ENCODE peak calls at places on chromosome 14, in six cellular contexts. R is activated naive CD8-positive, alpha-beta T cell treated with anti-CD3 and anti-CD28 coated beads, Interleukin-2, amount 50 U/mL, for 24 hours; A is psoas muscle; I is foreskin fibroblast; G is adrenal gland; K is NCI-H2081. V is an unnamed sample.

GRCh38 chr14:104249706-104250105 is 111.3 kb downstream of the KIF26A start:
- DNase-seq in R (no peak), A (no peak), I (no peak), G (no peak), K (no peak), V (no peak)

GRCh38 chr14:51539571-51540037 is 112.1 kb upstream of the FRMD6 start:
- DNase-seq in R (no peak), A (no peak), I (peak), G (no peak), K (no peak), V (no peak)

GRCh38 chr14:99198746-99199145 is 73.3 kb downstream of the BCL11B start:
- DNase-seq in R (no peak), A (no peak), I (no peak), G (no peak), K (no peak), V (no peak)

GRCh38 chr14:74867673-74868072 is 8.3 kb downstream of the PROX2 start:
- DNase-seq in R (peak), A (no peak), I (peak), G (no peak), K (no peak), V (peak)

GRCh38 chr14:71363961-71364360 is 456.7 kb downstream of the PCNX1 start:
- DNase-seq in R (no peak), A (no peak), I (no peak), G (peak), K (no peak), V (no peak)

GRCh38 chr14:33679461-33680225 is 271.2 kb downstream of the EGLN3 start:
- DNase-seq in R (no peak), A (no peak), I (peak), G (no peak), K (no peak), V (no peak)

GRCh38 chr14:73491256-73491976 is 683 bp downstream of the RIOX1 start:
- DNase-seq in R (peak), A (peak), I (peak), G (peak), K (peak), V (no peak)

GRCh38 chr14:98612434-98613200 is 659.4 kb downstream of the BCL11B start:
- DNase-seq in R (no peak), A (no peak), I (no peak), G (no peak), K (no peak), V (no peak)

GRCh38 chr14:54653764-54654469 is 87.0 kb downstream of the SAMD4A start:
- DNase-seq in R (no peak), A (peak), I (peak), G (peak), K (no peak), V (no peak)

GRCh38 chr14:64702493-64703392 is 1.5 kb upstream of the PLEKHG3 start:
- DNase-seq in R (no peak), A (no peak), I (no peak), G (no peak), K (peak), V (no peak)

GRCh38 chr14:65001758-65002157 is 15.1 kb downstream of the FNTB start:
- DNase-seq in R (no peak), A (no peak), I (no peak), G (no peak), K (no peak), V (no peak)

GRCh38 chr14:67517083-67517482 is 16.0 kb upstream of the PLEKHH1 start:
- DNase-seq in R (no peak), A (no peak), I (no peak), G (peak), K (no peak), V (peak)

GRCh38 chr14:75046275-75046674 is 5.0 kb downstream of the MLH3 start:
- DNase-seq in R (no peak), A (no peak), I (no peak), G (no peak), K (no peak), V (no peak)

GRCh38 chr14:22184157-22185025 is 404.6 kb downstream of the DAD1 start:
- DNase-seq in R (no peak), A (no peak), I (no peak), G (no peak), K (no peak), V (no peak)

GRCh38 chr14:105776924-105777323 is 250.5 kb downstream of the TMEM121 start:
- DNase-seq in R (no peak), A (no peak), I (no peak), G (no peak), K (no peak), V (no peak)

GRCh38 chr14:69612014-69612758 is 790 bp downstream of the SUSD6 start:
- DNase-seq in R (peak), A (peak), I (peak), G (peak), K (no peak), V (peak)

GRCh38 chr14:68774771-68775613 is 17.9 kb downstream of the ZFP36L1 start:
- DNase-seq in R (no peak), A (no peak), I (peak), G (no peak), K (no peak), V (no peak)

GRCh38 chr14:104794641-104795467 is 694 bp downstream of the AKT1 start:
- DNase-seq in R (peak), A (no peak), I (no peak), G (peak), K (no peak), V (no peak)

GRCh38 chr14:101358726-101359125 is 202.6 kb upstream of the DIO3 start:
- DNase-seq in R (no peak), A (no peak), I (no peak), G (no peak), K (no peak), V (no peak)

GRCh38 chr14:57189070-57189469 is 79.6 kb downstream of the EXOC5 start:
- DNase-seq in R (no peak), A (no peak), I (no peak), G (no peak), K (peak), V (peak)

GRCh38 chr14:52862652-52863338 is 71.4 kb upstream of the GNPNAT1 start:
- DNase-seq in R (no peak), A (no peak), I (peak), G (no peak), K (no peak), V (no peak)

GRCh38 chr14:103056322-103057027 is 874 bp downstream of the CDC42BPB start:
- DNase-seq in R (no peak), A (peak), I (peak), G (peak), K (peak), V (no peak)

GRCh38 chr14:81313775-81314429 is 86.2 kb downstream of the STON2 start:
- DNase-seq in R (no peak), A (no peak), I (no peak), G (no peak), K (no peak), V (no peak)

GRCh38 chr14:58772814-58773620 is 135.3 kb downstream of the DACT1 start:
- DNase-seq in R (no peak), A (no peak), I (no peak), G (no peak), K (no peak), V (no peak)

GRCh38 chr14:50619569-50620141 is 48.5 kb downstream of the SAV1 start:
- DNase-seq in R (no peak), A (no peak), I (peak), G (no peak), K (no peak), V (peak)

GRCh38 chr14:96039633-96040311 is 610 bp downstream of the C14orf132 start:
- DNase-seq in R (peak), A (peak), I (no peak), G (peak), K (no peak), V (peak)

GRCh38 chr14:26598081-26598671 is 343 bp upstream of the NOVA1 start:
- DNase-seq in R (peak), A (peak), I (peak), G (peak), K (peak), V (peak)

GRCh38 chr14:22977684-22978486 is 4.5 kb downstream of the AJUBA start:
- DNase-seq in R (no peak), A (peak), I (peak), G (peak), K (no peak), V (no peak)

V was measured in midbrain.